ENCODE peak calls at places on chromosomes 12 and 14, in seven cellular contexts. N is fibroblast of mammary gland, E is ovary, R is endothelial cell, D is progenitor cell of endocrine pancreas, M is body of pancreas, Z is IMR-90. G is an unnamed sample.

GRCh38 chr14:51341338-51341737 is 101.3 kb downstream of the TMX1 start:
- DNase-seq in Z (no peak), D (no peak), R (no peak), N (no peak), M (no peak), E (no peak), G (no peak)

GRCh38 chr14:34087556-34087955 is 136.7 kb upstream of the EGLN3 start:
- DNase-seq in Z (no peak), N (no peak), E (no peak), R (no peak), D (no peak), M (no peak), G (no peak)

GRCh38 chr14:88025350-88025749 is 20.4 kb downstream of the GPR65 start:
- DNase-seq in D (no peak), N (no peak), R (no peak), E (no peak), Z (no peak), M (no peak), G (no peak)

GRCh38 chr14:91533623-91534022 is 23.5 kb upstream of the PPP4R3A start:
- DNase-seq in D (no peak), E (no peak), N (no peak), R (no peak), M (no peak), Z (no peak), G (no peak)

GRCh38 chr12:104573-105081 is 38.1 kb downstream of the IQSEC3 start:
- DNase-seq in R (no peak), Z (no peak), E (no peak), N (no peak), M (no peak), D (peak; percentile 58), G (no peak)

GRCh38 chr14:105149146-105149781 is 19.3 kb downstream of the JAG2 start:
- DNase-seq in R (no peak), Z (no peak), N (no peak), E (no peak), M (no peak), D (no peak), G (peak; percentile 17)

GRCh38 chr14:52259452-52259851 is 8.0 kb upstream of the PTGDR start:
- DNase-seq in D (no peak), Z (no peak), R (no peak), E (no peak), N (no peak), M (no peak), G (no peak)

GRCh38 chr12:83514372-83514771 is 827.7 kb downstream of the TMTC2 start:
- DNase-seq in D (no peak), Z (no peak), N (no peak), M (no peak), R (no peak), E (no peak), G (no peak)

GRCh38 chr14:58669556-58670200 is 31.9 kb downstream of the DACT1 start:
- DNase-seq in D (no peak), R (no peak), E (no peak), N (no peak), Z (no peak), M (no peak), G (no peak)

DNA sequence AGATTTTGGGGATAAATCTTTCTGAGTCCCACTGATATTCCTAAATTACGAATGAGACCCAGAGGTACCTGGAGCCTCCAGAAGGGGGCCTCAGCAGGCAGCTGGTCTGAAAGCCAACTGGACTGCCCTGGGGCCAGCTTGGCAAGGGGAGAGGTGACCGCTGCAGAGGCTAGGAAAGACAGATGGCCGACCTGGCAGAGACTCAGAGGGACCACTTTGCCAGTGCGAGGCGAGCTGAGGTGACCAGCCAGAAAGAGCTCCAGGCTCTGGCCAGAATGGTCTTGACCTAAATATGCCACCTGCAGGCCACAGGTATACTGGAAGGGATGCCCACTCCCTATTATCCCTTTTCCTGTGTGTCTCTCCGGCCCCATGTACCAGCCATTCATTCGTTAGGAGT is 256.8 kb upstream of the GARIN6 start:
- DNase-seq in N (peak; percentile 2), Z (no peak), R (peak; percentile 61), E (no peak), M (peak; percentile 15), D (no peak), G (peak; percentile 70)
- TF ChIP-seq CTCF in N (peak; percentile 21), Z (peak; percentile 9), R (peak; percentile 78), E (no peak), M (no peak), D (peak; percentile 45), G (peak; percentile 73)

GRCh38 chr14:68981124-68981523 is 2.0 kb upstream of the ACTN1 start:
- DNase-seq in M (no peak), E (no peak), Z (no peak), R (no peak), D (no peak), N (no peak), G (no peak)
- TF ChIP-seq CTCF in M (no peak), E (no peak), Z (no peak), R (no peak), D (no peak), N (no peak), G (no peak)

GRCh38 chr14:43540948-43541347 is 966.1 kb downstream of the FSCB start:
- DNase-seq in Z (no peak), D (no peak), M (no peak), N (no peak), R (peak; percentile 50), E (no peak), G (no peak)
- TF ChIP-seq CTCF in Z (no peak), D (no peak), M (no peak), N (no peak), R (no peak), E (no peak), G (no peak)

GRCh38 chr12:10184261-10184843 is 5.5 kb downstream of the TMEM52B start:
- DNase-seq in Z (peak; percentile 95), R (no peak), E (no peak), M (no peak), N (peak; percentile 69), D (no peak), G (no peak)

GRCh38 chr12:10178766-10179165 is at the start of gene TMEM52B:
- DNase-seq in D (no peak), N (no peak), E (no peak), Z (no peak), R (no peak), M (no peak), G (no peak)

GRCh38 chr12:10186299-10186698 is 7.5 kb downstream of the TMEM52B start:
- DNase-seq in N (no peak), Z (no peak), M (no peak), R (no peak), D (no peak), E (no peak), G (no peak)

GRCh38 chr12:10179871-10180270 is 1.0 kb downstream of the TMEM52B start:
- DNase-seq in N (no peak), R (no peak), Z (peak; percentile 55), D (no peak), M (no peak), E (no peak), G (no peak)

DNA sequence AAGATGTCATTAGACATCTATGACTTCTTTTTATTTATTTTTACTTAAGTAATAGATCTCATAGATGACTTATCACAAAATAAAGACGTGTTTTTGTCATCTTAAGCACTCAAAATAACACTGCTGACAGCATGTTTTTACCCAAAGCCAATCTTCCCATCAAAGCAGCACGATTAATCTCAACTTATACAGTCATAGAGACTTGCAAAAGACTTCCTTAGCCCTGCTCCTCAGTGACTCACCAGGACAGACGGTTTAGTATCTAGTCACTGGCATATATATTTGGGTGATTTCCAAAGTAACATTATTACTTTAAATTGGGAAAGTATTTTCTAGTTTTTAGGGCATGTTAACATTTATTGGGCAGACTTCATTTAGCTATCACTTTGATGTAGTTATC is 3.8 kb downstream of the TMEM52B start:
- DNase-seq in R (no peak), Z (peak; percentile 92), M (no peak), D (no peak), N (peak; percentile 94), E (no peak), G (no peak)
- TF ChIP-seq CTCF in R (no peak), Z (no peak), M (no peak), D (no peak), N (no peak), E (no peak), G (no peak)

DNA sequence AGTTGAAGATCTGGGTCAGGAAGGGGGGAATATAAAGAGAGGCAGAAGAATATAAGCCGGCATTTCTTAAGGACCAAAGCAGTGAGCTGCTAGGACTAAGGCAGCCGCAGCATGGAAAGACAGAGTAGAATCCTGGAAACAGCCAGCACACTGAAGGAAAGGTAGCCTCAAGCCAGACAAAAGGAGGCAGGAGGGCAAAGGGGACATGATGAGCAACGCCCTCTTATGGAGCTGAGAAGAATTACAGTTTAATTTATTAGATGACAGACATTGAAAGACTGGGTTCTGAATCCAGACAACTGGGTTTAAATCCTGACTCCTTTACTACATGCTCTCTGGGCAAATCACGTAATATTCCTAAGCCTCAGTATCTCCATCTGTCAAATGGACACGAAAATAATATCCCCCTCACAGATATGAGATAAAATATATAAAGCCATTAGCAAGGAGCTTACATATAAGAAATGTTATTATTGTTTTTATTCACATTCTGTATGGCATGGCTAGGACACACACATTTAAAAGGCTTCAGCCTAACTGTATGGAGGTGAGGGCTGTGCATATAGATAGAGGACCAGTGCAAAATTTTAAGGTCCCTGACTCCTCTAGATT is 8.1 kb upstream of the PCED1B start:
- DNase-seq in Z (no peak), N (no peak), E (no peak), D (no peak), R (no peak), M (no peak), G (no peak)
- TF ChIP-seq CTCF in Z (peak; percentile 36), N (peak; percentile 58), E (no peak), D (peak; percentile 59), R (peak; percentile 69), M (no peak), G (peak; percentile 63)

DNA sequence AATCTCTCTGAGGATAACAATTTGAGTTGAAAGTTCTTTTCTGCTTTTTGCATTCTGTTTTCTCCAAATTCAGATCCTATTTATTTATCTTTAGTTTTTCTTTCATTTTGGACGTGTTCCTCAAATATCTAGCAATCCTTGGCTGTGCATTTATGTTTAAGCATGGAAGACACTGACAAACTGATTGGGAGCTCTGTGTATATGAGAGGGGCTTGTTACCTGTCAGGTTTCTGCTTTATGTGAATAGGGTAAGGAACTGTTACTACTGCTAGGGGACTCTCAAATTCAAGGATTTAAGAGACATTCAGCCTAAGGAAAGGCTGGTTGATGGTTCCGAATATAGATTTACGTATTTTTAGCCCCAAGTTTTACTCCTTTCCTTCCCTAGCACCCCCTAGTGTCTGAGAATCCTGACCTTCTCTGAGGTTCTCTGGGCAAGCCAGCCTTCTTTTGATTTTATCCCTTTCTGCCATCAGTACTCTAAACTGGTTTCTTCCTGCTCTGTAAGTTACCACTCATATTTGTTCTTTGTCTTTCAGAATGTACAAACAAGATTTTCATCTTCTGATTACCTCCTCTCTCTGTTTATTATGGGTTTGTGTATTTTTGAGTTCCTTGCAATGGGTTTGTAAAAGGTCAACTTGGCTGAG is 30.5 kb downstream of the YLPM1 start:
- DNase-seq in M (no peak), D (no peak), Z (no peak), E (no peak), N (peak; percentile 36), R (peak; percentile 33), G (no peak)
- TF ChIP-seq CTCF in M (no peak), D (peak; percentile 41), Z (peak; percentile 26), E (no peak), N (peak; percentile 51), R (no peak), G (no peak)